ENCODE peak calls at places on chromosome 19, in ten cellular contexts. D is Peyer's patch, B is fibroblast of lung, Z is A549, I is right cardiac atrium, G is uterus, L is IMR-90, H is gastrocnemius medialis, C is hepatocyte, E is body of pancreas. F is an unnamed sample.
A peak's percentile ranks its signal among the peaks of the same experiment; 100 is the strongest.

GRCh38 chr19:35332817-35333216 is 3.8 kb downstream of the CD22 start:
- DNase-seq in D (peak; percentile 72), E (no peak), H (no peak), B (no peak), C (no peak), I (peak; percentile 20), L (no peak), G (no peak), Z (no peak), F (peak; percentile 85)

GRCh38 chr19:43639507-43640423 is at the start of gene CADM4:
- DNase-seq in D (no peak), E (peak; percentile 43), Z (no peak), H (no peak), L (no peak), G (peak; percentile 36), B (no peak), I (peak; percentile 68), C (peak; percentile 63), F (peak; percentile 79)

GRCh38 chr19:18059297-18059696 is 27.4 kb downstream of the IL12RB1 start:
- DNase-seq in L (no peak), G (no peak), B (no peak), D (no peak), H (no peak), I (no peak), Z (no peak), E (no peak), C (no peak), F (no peak)

GRCh38 chr19:18233224-18233825 is 7.1 kb upstream of the PDE4C start:
- DNase-seq in C (peak; percentile 88), I (peak; percentile 68), L (peak; percentile 39), D (no peak), H (no peak), E (peak; percentile 35), Z (peak; percentile 69), G (no peak), B (peak; percentile 30), F (no peak)

GRCh38 chr19:55188620-55189019 is 8.5 kb upstream of the SYT5 start:
- DNase-seq in B (no peak), G (no peak), Z (no peak), C (no peak), E (no peak), H (no peak), I (no peak), D (no peak), L (no peak), F (no peak)

GRCh38 chr19:8449830-8450229 is 5.1 kb downstream of the HNRNPM start:
- DNase-seq in Z (no peak), I (no peak), H (no peak), G (no peak), B (no peak), D (no peak), E (peak; percentile 46), C (no peak), L (no peak), F (no peak)

GRCh38 chr19:32324631-32325215 is 20.7 kb upstream of the ZNF507 start:
- DNase-seq in I (no peak), G (no peak), C (no peak), Z (no peak), B (peak; percentile 37), E (no peak), L (peak; percentile 6), D (no peak), H (no peak), F (no peak)

GRCh38 chr19:13036366-13036976 is 41.2 kb downstream of the NFIX start:
- DNase-seq in Z (no peak), D (no peak), E (peak; percentile 65), L (peak; percentile 29), C (peak; percentile 68), G (peak; percentile 69), B (no peak), H (peak; percentile 93), I (peak; percentile 64), F (no peak)

DNA sequence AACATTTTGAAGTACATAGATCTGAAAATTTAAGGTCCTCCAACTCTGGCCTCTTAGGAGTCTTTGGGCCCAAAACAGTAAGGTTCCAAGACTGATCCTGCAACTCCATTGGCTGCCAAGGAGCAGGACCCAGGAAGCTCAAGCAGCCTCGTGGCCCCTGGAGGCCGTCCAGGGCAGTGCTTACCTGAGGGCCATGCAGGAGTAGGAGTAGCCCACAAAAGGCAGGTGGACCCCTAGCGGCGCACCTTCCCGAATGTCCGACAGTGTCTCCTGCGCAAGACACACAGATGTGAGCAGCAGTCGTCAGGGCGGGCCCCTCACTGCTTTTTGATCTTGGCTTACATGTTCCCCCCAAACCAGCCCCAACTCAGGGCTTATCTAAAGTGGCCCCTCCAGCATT is 5.7 kb upstream of the SIX5 start:
- DNase-seq in G (no peak), L (no peak), C (no peak), D (no peak), B (no peak), I (no peak), Z (peak; percentile 71), H (no peak), E (no peak), F (no peak)
- H3K4me1 ChIP-seq in G (no peaks in the 10 kb centered on the region), L (no peaks in the 10 kb centered on the region), C (peaks cover 6% of the 10 kb centered on the region), D (peaks cover 38% of the 10 kb centered on the region), B (peaks cover 2% of the 10 kb centered on the region), I (no peaks in the 10 kb centered on the region), Z (peaks cover 13% of the 10 kb centered on the region), H (peaks cover 14% of the 10 kb centered on the region), E (peaks cover 65% of the 10 kb centered on the region), F (peaks cover 26% of the 10 kb centered on the region)

DNA sequence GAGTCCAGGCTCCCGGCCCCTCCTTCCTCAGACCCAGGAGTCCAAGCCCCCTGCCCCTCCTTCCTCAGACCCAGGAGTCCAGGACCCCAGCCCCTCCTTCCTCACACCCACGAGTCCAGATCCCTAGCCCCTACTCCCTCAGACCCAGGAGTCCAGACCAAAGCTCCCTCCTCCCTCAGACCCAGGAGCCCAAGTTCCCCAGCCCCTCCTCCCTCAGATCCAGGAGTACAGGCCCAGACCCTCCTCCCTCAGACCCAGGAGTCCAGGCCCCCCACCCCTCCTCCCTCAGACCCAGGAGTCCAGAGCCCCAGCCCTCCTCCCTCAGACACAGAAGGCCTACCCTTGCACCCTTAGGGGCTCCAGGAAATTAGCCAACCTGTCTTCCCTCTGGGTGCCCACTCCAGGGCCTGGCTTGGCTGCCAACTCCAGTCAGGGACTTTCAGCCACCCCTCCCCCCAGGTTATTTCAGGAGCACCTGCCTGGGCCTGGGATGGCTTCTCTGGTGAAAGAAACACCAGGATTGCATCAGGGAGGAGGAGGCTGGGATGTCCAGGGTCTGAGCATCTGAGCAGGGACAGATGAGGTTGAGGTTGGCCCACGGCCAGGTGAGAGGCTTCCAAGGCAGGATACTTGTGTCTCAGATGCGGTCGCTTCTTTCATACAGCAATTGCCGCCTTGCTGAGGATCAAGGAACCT is at the start of gene FGF21:
- DNase-seq in I (no peak), E (no peak), G (no peak), H (peak; percentile 84), C (no peak), Z (no peak), B (no peak), L (no peak), D (no peak), F (no peak)
- H3K4me1 ChIP-seq in I (no peaks in the 10 kb centered on the region), E (peaks cover 39% of the 10 kb centered on the region), G (no peaks in the 10 kb centered on the region), H (peaks cover 24% of the 10 kb centered on the region), C (peaks cover 7% of the 10 kb centered on the region), Z (peaks cover 32% of the 10 kb centered on the region), B (peaks cover 3% of the 10 kb centered on the region), L (peaks cover 4% of the 10 kb centered on the region), D (peaks cover 17% of the 10 kb centered on the region), F (peaks cover 17% of the 10 kb centered on the region)

GRCh38 chr19:49827034-49827433 is 8.9 kb downstream of the MED25 start:
- DNase-seq in C (no peak), H (no peak), Z (no peak), G (no peak), B (no peak), L (no peak), I (peak; percentile 35), D (no peak), E (no peak), F (no peak)

GRCh38 chr19:49820125-49820524 is 2.0 kb downstream of the MED25 start:
- DNase-seq in Z (no peak), I (peak; percentile 44), B (no peak), E (peak; percentile 88), C (peak; percentile 79), G (no peak), L (no peak), H (no peak), D (no peak), F (no peak)

GRCh38 chr19:49824662-49825061 is 6.6 kb downstream of the MED25 start:
- DNase-seq in Z (no peak), E (no peak), G (no peak), L (no peak), H (no peak), I (peak; percentile 7), D (no peak), B (no peak), C (no peak), F (no peak)

GRCh38 chr19:49818691-49819331 is 722 bp downstream of the MED25 start:
- DNase-seq in L (no peak), B (no peak), C (peak; percentile 67), H (no peak), D (no peak), G (no peak), Z (no peak), E (no peak), I (peak; percentile 68), F (peak; percentile 86)

DNA sequence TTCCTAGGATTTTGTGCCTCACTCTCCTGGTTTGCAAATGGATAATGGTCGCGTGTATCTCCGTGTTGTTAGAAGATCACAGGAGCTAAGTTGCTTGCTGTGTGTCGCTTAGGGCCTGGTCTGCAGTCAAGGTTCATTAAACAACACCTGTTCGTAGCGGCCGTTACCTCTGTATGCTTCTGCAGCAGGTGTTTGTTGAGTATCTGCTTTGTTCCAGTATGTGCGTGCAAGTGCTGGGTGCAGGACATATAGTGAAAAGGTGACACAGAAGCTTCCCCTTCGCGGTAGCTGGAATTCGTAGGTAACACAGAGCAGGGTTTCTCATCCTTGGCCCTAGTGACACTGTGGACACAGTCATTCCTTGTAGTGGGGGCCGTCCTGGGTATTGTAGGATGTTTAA is 5.4 kb downstream of the MED25 start:
- DNase-seq in Z (no peak), I (peak; percentile 2), G (no peak), B (no peak), L (no peak), E (no peak), H (no peak), D (peak; percentile 32), C (no peak), F (no peak)
- H3K4me1 ChIP-seq in Z (peaks cover 8% of the 10 kb centered on the region), I (peaks cover 3% of the 10 kb centered on the region), G (no peaks in the 10 kb centered on the region), B (peaks cover 2% of the 10 kb centered on the region), L (peaks cover 6% of the 10 kb centered on the region), E (peaks cover 39% of the 10 kb centered on the region), H (peaks cover 31% of the 10 kb centered on the region), D (peaks cover 15% of the 10 kb centered on the region), C (peaks cover 19% of the 10 kb centered on the region), F (peaks cover 15% of the 10 kb centered on the region)

GRCh38 chr19:34180709-34181108 is 8.4 kb downstream of the LSM14A start:
- DNase-seq in C (no peak), I (no peak), H (no peak), G (no peak), L (no peak), Z (no peak), B (no peak), E (no peak), D (no peak), F (no peak)

GRCh38 chr19:34179066-34179465 is 6.8 kb downstream of the LSM14A start:
- DNase-seq in G (no peak), H (no peak), D (no peak), I (no peak), Z (no peak), C (no peak), E (no peak), L (no peak), B (no peak), F (no peak)

GRCh38 chr19:34180273-34180672 is 8.0 kb downstream of the LSM14A start:
- DNase-seq in G (no peak), D (no peak), E (no peak), H (no peak), L (no peak), B (no peak), I (no peak), Z (no peak), C (no peak), F (no peak)

GRCh38 chr19:34176581-34176980 is 4.3 kb downstream of the LSM14A start:
- DNase-seq in B (no peak), C (no peak), E (no peak), I (no peak), L (no peak), D (no peak), G (no peak), Z (no peak), H (no peak), F (no peak)

GRCh38 chr19:34178276-34178614 is 5.9 kb downstream of the LSM14A start:
- DNase-seq in Z (no peak), C (no peak), B (no peak), G (no peak), I (no peak), H (no peak), L (no peak), E (no peak), D (no peak), F (no peak)
- H3K4me1 ChIP-seq in Z (peaks cover 90% of the 10 kb centered on the region), C (peaks cover 63% of the 10 kb centered on the region), B (peaks cover 5% of the 10 kb centered on the region), G (peaks cover 31% of the 10 kb centered on the region), I (peaks cover 17% of the 10 kb centered on the region), H (peaks cover 75% of the 10 kb centered on the region), L (peaks cover 11% of the 10 kb centered on the region), E (peaks cover 95% of the 10 kb centered on the region), D (peaks cover 85% of the 10 kb centered on the region), F (peaks cover 60% of the 10 kb centered on the region)